ENCODE peak calls at places on chromosomes 4 and X, in four cellular contexts. One of them, this sample, is unnamed.

GRCh38 chrX:148928803-148929202 is 428.4 kb downstream of the AFF2 start:
- DNase-seq in right lobe of liver: no peak
- DNase-seq in skeletal muscle cell: no peak
- DNase-seq in stimulated activated CD4-positive, alpha-beta T cell treated with anti-CD3 and anti-CD28 coated beads, Interleukin-12 subunit alpha, Interleukin-12 subunit beta, amount 100 ng/mL, for 24 hours: no peak
- DNase-seq in this sample: no peak

GRCh38 chr4:133801858-133802257 is 399.7 kb downstream of the PABPC4L start:
- DNase-seq in right lobe of liver: no peak
- DNase-seq in skeletal muscle cell: no peak
- DNase-seq in stimulated activated CD4-positive, alpha-beta T cell treated with anti-CD3 and anti-CD28 coated beads, Interleukin-12 subunit alpha, Interleukin-12 subunit beta, amount 100 ng/mL, for 24 hours: no peak
- DNase-seq in this sample: no peak

GRCh38 chr4:37780444-37781133 is 45.9 kb upstream of the PGM2 start:
- DNase-seq in right lobe of liver: no peak
- DNase-seq in skeletal muscle cell: no peak
- DNase-seq in stimulated activated CD4-positive, alpha-beta T cell treated with anti-CD3 and anti-CD28 coated beads, Interleukin-12 subunit alpha, Interleukin-12 subunit beta, amount 100 ng/mL, for 24 hours: no peak
- DNase-seq in this sample: peak

GRCh38 chr4:45662996-45663395 is 460.9 kb downstream of the GABRG1 start:
- DNase-seq in right lobe of liver: no peak
- DNase-seq in skeletal muscle cell: no peak
- DNase-seq in stimulated activated CD4-positive, alpha-beta T cell treated with anti-CD3 and anti-CD28 coated beads, Interleukin-12 subunit alpha, Interleukin-12 subunit beta, amount 100 ng/mL, for 24 hours: no peak
- DNase-seq in this sample: no peak

GRCh38 chr4:184450045-184450444 is 24.3 kb downstream of the IRF2 start:
- DNase-seq in right lobe of liver: no peak
- DNase-seq in skeletal muscle cell: peak
- DNase-seq in stimulated activated CD4-positive, alpha-beta T cell treated with anti-CD3 and anti-CD28 coated beads, Interleukin-12 subunit alpha, Interleukin-12 subunit beta, amount 100 ng/mL, for 24 hours: no peak
- DNase-seq in this sample: no peak

GRCh38 chrX:49856819-49857218 is 22.5 kb upstream of the USP27X start:
- DNase-seq in right lobe of liver: no peak
- DNase-seq in skeletal muscle cell: no peak
- DNase-seq in stimulated activated CD4-positive, alpha-beta T cell treated with anti-CD3 and anti-CD28 coated beads, Interleukin-12 subunit alpha, Interleukin-12 subunit beta, amount 100 ng/mL, for 24 hours: no peak
- DNase-seq in this sample: no peak

GRCh38 chr4:8037150-8037769 is 97.6 kb upstream of the AFAP1 start:
- DNase-seq in right lobe of liver: no peak
- DNase-seq in skeletal muscle cell: no peak
- DNase-seq in stimulated activated CD4-positive, alpha-beta T cell treated with anti-CD3 and anti-CD28 coated beads, Interleukin-12 subunit alpha, Interleukin-12 subunit beta, amount 100 ng/mL, for 24 hours: no peak
- DNase-seq in this sample: no peak

GRCh38 chr4:181701911-181702310 is 541.3 kb upstream of the TENM3 start:
- DNase-seq in right lobe of liver: no peak
- DNase-seq in skeletal muscle cell: no peak
- DNase-seq in stimulated activated CD4-positive, alpha-beta T cell treated with anti-CD3 and anti-CD28 coated beads, Interleukin-12 subunit alpha, Interleukin-12 subunit beta, amount 100 ng/mL, for 24 hours: no peak
- DNase-seq in this sample: no peak

GRCh38 chrX:43559643-43560042 is 96.5 kb upstream of the MAOA start:
- DNase-seq in right lobe of liver: no peak
- DNase-seq in skeletal muscle cell: no peak
- DNase-seq in stimulated activated CD4-positive, alpha-beta T cell treated with anti-CD3 and anti-CD28 coated beads, Interleukin-12 subunit alpha, Interleukin-12 subunit beta, amount 100 ng/mL, for 24 hours: peak
- DNase-seq in this sample: peak

GRCh38 chr4:80532674-80533333 is 197.3 kb downstream of the CFAP299 start:
- DNase-seq in right lobe of liver: no peak
- DNase-seq in skeletal muscle cell: no peak
- DNase-seq in stimulated activated CD4-positive, alpha-beta T cell treated with anti-CD3 and anti-CD28 coated beads, Interleukin-12 subunit alpha, Interleukin-12 subunit beta, amount 100 ng/mL, for 24 hours: no peak
- DNase-seq in this sample: no peak

GRCh38 chr4:183402771-183403170 is 41.7 kb upstream of the CDKN2AIP start:
- DNase-seq in right lobe of liver: no peak
- DNase-seq in skeletal muscle cell: no peak
- DNase-seq in stimulated activated CD4-positive, alpha-beta T cell treated with anti-CD3 and anti-CD28 coated beads, Interleukin-12 subunit alpha, Interleukin-12 subunit beta, amount 100 ng/mL, for 24 hours: no peak
- DNase-seq in this sample: peak

GRCh38 chrX:47562615-47563243 is 1.7 kb downstream of the ARAF start:
- DNase-seq in right lobe of liver: no peak
- DNase-seq in skeletal muscle cell: no peak
- DNase-seq in stimulated activated CD4-positive, alpha-beta T cell treated with anti-CD3 and anti-CD28 coated beads, Interleukin-12 subunit alpha, Interleukin-12 subunit beta, amount 100 ng/mL, for 24 hours: no peak
- DNase-seq in this sample: no peak

GRCh38 chrX:110408949-110409588 is 50.4 kb downstream of the RTL9 start:
- DNase-seq in right lobe of liver: no peak
- DNase-seq in skeletal muscle cell: no peak
- DNase-seq in stimulated activated CD4-positive, alpha-beta T cell treated with anti-CD3 and anti-CD28 coated beads, Interleukin-12 subunit alpha, Interleukin-12 subunit beta, amount 100 ng/mL, for 24 hours: no peak
- DNase-seq in this sample: no peak